ENCODE peak calls at places on chromosomes 4 and X, in eight cellular contexts. H, M, U, K, N, Q, A and J are unnamed samples.

GRCh38 chr4:7798215-7798995 is 141.3 kb downstream of the AFAP1 start:
- DNase-seq in U (peak), H (no peak), Q (no peak), N (no peak), M (no peak), A (no peak), K (no peak), J (no peak)

GRCh38 chrX:129653985-129654651 is 638 bp downstream of the APLN start:
- DNase-seq in M (peak), U (no peak), N (no peak), A (no peak), H (no peak), K (no peak), Q (no peak), J (no peak)

GRCh38 chr4:107492566-107492965 is 227.5 kb downstream of the PAPSS1 start:
- DNase-seq in U (no peak), N (no peak), A (no peak), M (no peak), K (no peak), H (no peak), Q (no peak), J (no peak)

GRCh38 chr4:176150283-176150682 is 45.1 kb downstream of the SPATA4 start:
- DNase-seq in A (no peak), M (peak), Q (no peak), K (no peak), N (no peak), U (peak), H (no peak), J (peak)

GRCh38 chr4:15778742-15779231 is 659 bp downstream of the CD38 start:
- DNase-seq in N (no peak), U (no peak), H (peak), M (peak), K (peak), Q (peak), A (no peak), J (no peak)

GRCh38 chr4:39976945-39977488 is 694 bp downstream of the PDS5A start:
- DNase-seq in K (peak), N (peak), Q (peak), M (no peak), A (no peak), H (no peak), U (no peak), J (peak)

GRCh38 chr4:53221832-53222480 is 143.9 kb downstream of the SCFD2 start:
- DNase-seq in U (peak), K (no peak), A (no peak), Q (no peak), N (no peak), H (no peak), M (no peak), J (no peak)

GRCh38 chr4:125801924-125802323 is 487.2 kb downstream of the FAT4 start:
- DNase-seq in H (no peak), M (no peak), A (no peak), N (no peak), U (no peak), K (no peak), Q (no peak), J (no peak)

GRCh38 chrX:109632906-109633504 is 8.0 kb upstream of the KCNE5 start:
- DNase-seq in M (no peak), H (no peak), Q (no peak), K (no peak), U (peak), N (no peak), A (no peak), J (peak)

GRCh38 chr4:13665711-13666660 is 38.5 kb upstream of the BOD1L1 start:
- DNase-seq in U (peak), A (no peak), M (no peak), Q (no peak), H (no peak), K (no peak), N (no peak), J (no peak)

GRCh38 chr4:120730777-120731320 is 191.7 kb downstream of the PRDM5 start:
- DNase-seq in N (no peak), Q (no peak), U (no peak), K (no peak), M (no peak), H (no peak), A (no peak), J (no peak)

GRCh38 chrX:40177942-40178715 is 80.4 kb upstream of the BCOR start:
- DNase-seq in A (no peak), M (no peak), N (no peak), U (no peak), H (no peak), K (no peak), Q (no peak), J (no peak)

GRCh38 chrX:110449312-110449711 is 90.7 kb downstream of the RTL9 start:
- DNase-seq in Q (no peak), N (no peak), U (no peak), K (no peak), A (no peak), M (no peak), H (no peak), J (no peak)

GRCh38 chr4:151485541-151486131 is 76.7 kb downstream of the FHIP1A start:
- DNase-seq in U (no peak), H (no peak), Q (no peak), K (no peak), A (no peak), M (no peak), N (no peak), J (no peak)

GRCh38 chr4:19748470-19748869 is 503.2 kb upstream of the SLIT2 start:
- DNase-seq in K (no peak), U (peak), H (no peak), N (no peak), Q (no peak), A (no peak), M (no peak), J (no peak)

GRCh38 chr4:58301384-58301783 is 1191.2 kb upstream of the IGFBP7 start:
- DNase-seq in M (no peak), K (no peak), A (peak), U (peak), N (no peak), H (no peak), Q (no peak), J (no peak)

GRCh38 chr4:141570290-141570689 is 66.1 kb upstream of the IL15 start:
- DNase-seq in N (no peak), U (no peak), K (no peak), A (no peak), M (no peak), H (no peak), Q (no peak), J (no peak)

GRCh38 chr4:47933798-47934197 is 19.4 kb upstream of the NFXL1 start:
- DNase-seq in K (no peak), H (no peak), U (peak), Q (no peak), A (no peak), N (no peak), M (peak), J (peak)

GRCh38 chr4:110617095-110617494 is 5.8 kb downstream of the PITX2 start:
- DNase-seq in H (no peak), A (no peak), U (no peak), N (no peak), K (no peak), M (no peak), Q (no peak), J (no peak)

GRCh38 chrX:108224727-108225455 is 133.3 kb downstream of the ATG4A start:
- DNase-seq in Q (no peak), K (peak), H (no peak), N (no peak), M (peak), U (peak), A (peak), J (peak)

GRCh38 chr4:77177196-77177595 is 20.2 kb downstream of the CCNG2 start:
- DNase-seq in K (no peak), Q (no peak), U (no peak), A (no peak), N (no peak), M (no peak), H (no peak), J (no peak)

GRCh38 chr4:13322681-13323101 is 161.4 kb downstream of the RAB28 start:
- DNase-seq in H (no peak), M (no peak), A (no peak), N (no peak), K (no peak), U (peak), Q (no peak), J (no peak)

GRCh38 chr4:170769857-170770256 is 680.1 kb upstream of the AADAT start:
- DNase-seq in M (no peak), Q (no peak), H (no peak), K (no peak), N (no peak), U (no peak), A (no peak), J (no peak)

GRCh38 chrX:70508296-70508911 is 63.8 kb downstream of the DLG3 start:
- DNase-seq in M (no peak), A (no peak), K (no peak), U (peak), H (no peak), N (no peak), Q (no peak), J (no peak)

GRCh38 chr4:22372958-22373357 is 142.9 kb downstream of the ADGRA3 start:
- DNase-seq in U (no peak), M (no peak), N (no peak), K (no peak), H (no peak), Q (no peak), A (no peak), J (no peak)

GRCh38 chrX:19889582-19890342 is 2.4 kb upstream of the SH3KBP1 start:
- DNase-seq in H (no peak), A (no peak), N (no peak), K (no peak), U (peak), Q (no peak), M (no peak), J (no peak)

GRCh38 chr4:114598191-114599121 is at the start of gene UGT8:
- DNase-seq in K (peak), N (no peak), U (peak), H (peak), A (no peak), Q (peak), M (peak), J (peak)